ENCODE peak calls at places on chromosome 17, in nine cellular contexts. B, P, R, K, V, N, A, Q and T are unnamed samples.

GRCh38 chr17:37770631-37771518 is 26.0 kb upstream of the HNF1B start:
- DNase-seq in R (peak; percentile 63), Q (peak; percentile 62), A (peak; percentile 63), P (peak; percentile 69), B (no peak), K (peak; percentile 49), V (no peak), N (no peak), T (no peak)

GRCh38 chr17:41986634-41987033 is 20.0 kb downstream of the CNP start:
- DNase-seq in A (no peak), V (no peak), P (no peak), Q (no peak), R (no peak), B (no peak), N (no peak), K (no peak), T (no peak)

GRCh38 chr17:12342609-12343248 is 322.1 kb downstream of the MAP2K4 start:
- DNase-seq in A (peak; percentile 34), N (no peak), V (peak; percentile 36), K (no peak), B (no peak), Q (no peak), R (peak; percentile 16), P (peak; percentile 2), T (no peak)

GRCh38 chr17:40018211-40019121 is 3.2 kb downstream of the CSF3 start:
- DNase-seq in A (peak; percentile 60), N (no peak), Q (no peak), V (peak; percentile 29), P (peak; percentile 59), R (no peak), B (no peak), K (no peak), T (no peak)

GRCh38 chr17:22217135-22217534 is 524.8 kb downstream of the KCNJ18 start:
- DNase-seq in P (no peak), K (no peak), Q (no peak), N (no peak), B (no peak), A (no peak), V (no peak), R (no peak), T (no peak)

GRCh38 chr17:48011405-48012150 is 26.0 kb downstream of the COPZ2 start:
- DNase-seq in R (peak; percentile 40), K (no peak), P (peak; percentile 56), A (peak; percentile 33), V (no peak), Q (peak; percentile 25), B (peak; percentile 63), N (no peak), T (no peak)

GRCh38 chr17:57379237-57380054 is 123.1 kb downstream of the MSI2 start:
- DNase-seq in Q (peak; percentile 12), K (no peak), V (no peak), N (no peak), A (peak; percentile 58), R (no peak), P (peak; percentile 78), B (no peak), T (no peak)

GRCh38 chr17:48646183-48647102 is 20.3 kb upstream of the HOXB9 start:
- DNase-seq in N (no peak), R (no peak), Q (no peak), P (no peak), B (peak; percentile 62), K (no peak), V (no peak), A (no peak), T (no peak)

GRCh38 chr17:4490109-4490591 is 8.5 kb upstream of the SPNS2 start:
- DNase-seq in R (no peak), A (no peak), B (no peak), Q (no peak), V (no peak), N (no peak), K (no peak), P (no peak), T (no peak)
- H3K27me3 ChIP-seq in R (no peaks in the 10 kb centered on the region), A (no peaks in the 10 kb centered on the region), B (no peaks in the 10 kb centered on the region), Q (peaks cover 10% of the 10 kb centered on the region), V (no peaks in the 10 kb centered on the region), N (no peaks in the 10 kb centered on the region), K (no peaks in the 10 kb centered on the region), P (no peaks in the 10 kb centered on the region), T (no peaks in the 10 kb centered on the region)

DNA sequence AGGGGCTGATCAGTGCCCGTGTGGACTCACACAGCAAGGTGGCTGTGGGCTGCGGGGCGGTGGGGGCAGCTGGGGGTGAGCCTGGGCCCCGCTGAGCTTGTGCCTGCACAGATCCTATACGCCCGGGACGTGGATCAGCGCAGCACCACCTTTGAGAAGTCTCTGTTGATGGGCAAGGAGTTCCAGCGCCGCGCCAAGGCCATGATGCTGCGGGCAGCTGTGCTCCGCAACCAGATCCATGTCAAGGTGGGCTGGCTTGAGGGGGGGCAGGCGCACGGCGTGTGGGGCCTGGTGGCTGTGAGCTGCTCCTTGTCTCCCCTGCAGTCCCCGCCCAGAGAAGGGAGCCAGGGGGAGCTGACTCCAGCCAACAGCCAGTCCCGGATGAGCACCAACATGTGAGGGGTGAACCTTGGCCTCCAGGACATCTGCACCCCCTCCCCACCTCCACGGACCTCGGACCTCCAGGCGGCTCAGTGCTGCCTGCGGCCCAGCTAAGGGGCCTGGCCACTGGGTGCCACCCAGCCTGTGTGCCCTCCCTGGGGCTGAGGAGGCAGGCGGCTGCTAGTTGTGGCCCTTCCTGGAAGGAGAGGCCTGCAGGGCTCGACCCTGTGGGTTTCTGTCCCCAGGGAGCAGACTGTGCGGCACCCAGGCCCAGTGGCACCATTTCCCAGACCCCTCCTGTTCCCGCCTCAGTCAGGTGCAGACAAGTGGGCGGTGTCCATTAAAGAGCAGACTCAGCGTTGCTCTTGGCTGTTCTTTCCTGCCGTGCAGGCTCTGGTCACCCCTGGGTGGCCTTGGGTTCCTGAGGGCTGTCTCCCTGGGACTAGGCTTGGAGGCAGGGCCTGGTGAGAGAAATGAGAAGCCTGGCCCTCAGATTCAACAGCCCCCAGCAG is 5.3 kb downstream of the GPS1 start:
- DNase-seq in V (no peak), R (no peak), B (no peak), K (no peak), N (no peak), Q (no peak), P (no peak), A (no peak), T (peak; percentile 20)
- H3K36me3 ChIP-seq in V (peaks cover 30% of the 10 kb centered on the region), R (peaks cover 62% of the 10 kb centered on the region), B (no peaks in the 10 kb centered on the region), K (no peaks in the 10 kb centered on the region), N (peaks cover 36% of the 10 kb centered on the region), Q (peaks cover 71% of the 10 kb centered on the region), P (peaks cover 35% of the 10 kb centered on the region), A (peaks cover 58% of the 10 kb centered on the region), T (peaks cover 46% of the 10 kb centered on the region)

DNA sequence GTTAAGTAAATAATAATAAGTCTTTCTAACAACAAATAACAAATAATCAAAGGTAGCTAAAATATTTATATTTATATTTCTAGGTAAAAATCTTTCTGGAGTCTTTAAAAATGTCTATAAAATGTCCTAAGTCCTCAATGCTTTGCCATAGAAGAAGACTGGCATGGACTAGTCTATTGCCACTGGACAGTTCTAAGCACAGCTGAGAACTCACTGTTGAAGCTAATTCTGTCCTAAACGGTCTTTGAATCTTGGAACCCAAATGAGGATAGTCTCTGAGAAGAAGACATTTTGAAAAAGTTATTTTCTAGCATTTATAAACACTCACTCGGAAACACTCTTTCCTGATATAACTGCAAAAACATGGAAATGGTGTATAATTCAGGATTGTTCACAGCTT is 539 bp downstream of the MYH8 start:
- DNase-seq in P (no peak), K (no peak), B (no peak), Q (no peak), N (no peak), R (no peak), A (no peak), V (no peak), T (no peak)
- H3K27me3 ChIP-seq in P (no peaks in the 10 kb centered on the region), K (no peaks in the 10 kb centered on the region), B (no peaks in the 10 kb centered on the region), Q (no peaks in the 10 kb centered on the region), N (no peaks in the 10 kb centered on the region), R (no peaks in the 10 kb centered on the region), A (no peaks in the 10 kb centered on the region), V (no peaks in the 10 kb centered on the region), T (no peaks in the 10 kb centered on the region)

GRCh38 chr17:18042969-18043368 is 3.8 kb downstream of the GID4 start:
- DNase-seq in K (no peak), V (no peak), Q (no peak), B (no peak), A (no peak), N (no peak), R (no peak), P (no peak), T (no peak)

GRCh38 chr17:18044609-18045008 is 5.4 kb downstream of the GID4 start:
- DNase-seq in B (no peak), A (no peak), Q (no peak), P (no peak), R (no peak), K (no peak), V (no peak), N (no peak), T (no peak)

GRCh38 chr17:18041776-18042175 is 2.6 kb downstream of the GID4 start:
- DNase-seq in Q (peak; percentile 75), N (no peak), A (peak; percentile 29), B (no peak), R (no peak), K (no peak), V (no peak), P (peak; percentile 37), T (no peak)

GRCh38 chr17:18043491-18043890 is 4.3 kb downstream of the GID4 start:
- DNase-seq in V (no peak), N (no peak), P (peak; percentile 37), B (no peak), A (peak; percentile 40), R (no peak), Q (peak; percentile 33), K (no peak), T (no peak)

DNA sequence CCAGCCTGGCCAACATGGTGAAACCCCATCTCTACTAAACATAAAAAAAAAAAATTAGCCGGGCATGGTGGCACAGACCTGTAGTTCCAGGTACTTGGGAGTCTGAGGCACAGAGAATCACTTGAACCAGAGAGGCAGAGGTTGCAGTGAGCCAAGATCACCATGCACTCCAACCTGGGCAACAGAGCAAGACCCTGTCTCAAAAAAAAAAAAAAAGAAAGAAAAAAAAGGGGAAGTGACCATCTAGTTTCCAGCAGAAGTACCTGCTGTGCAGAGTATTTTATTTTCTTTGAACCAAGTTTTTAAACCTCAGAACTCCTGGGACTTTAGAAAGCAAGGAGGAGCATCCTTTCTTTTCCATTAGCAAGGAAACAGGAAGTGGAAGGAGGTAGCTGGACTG is 6.5 kb downstream of the GID4 start:
- DNase-seq in K (no peak), Q (no peak), N (no peak), B (no peak), R (no peak), P (no peak), A (no peak), V (no peak), T (no peak)
- H3K36me3 ChIP-seq in K (peaks cover 2% of the 10 kb centered on the region), Q (peaks cover 13% of the 10 kb centered on the region), N (no peaks in the 10 kb centered on the region), B (peaks cover 4% of the 10 kb centered on the region), R (peaks cover 3% of the 10 kb centered on the region), P (peaks cover 6% of the 10 kb centered on the region), A (peaks cover 2% of the 10 kb centered on the region), V (peaks cover 2% of the 10 kb centered on the region), T (no peaks in the 10 kb centered on the region)

GRCh38 chr17:65312718-65313382 is 175.7 kb downstream of the RGS9 start:
- DNase-seq in N (no peak), B (no peak), P (no peak), V (no peak), R (no peak), K (no peak), Q (no peak), A (no peak), T (no peak)

DNA sequence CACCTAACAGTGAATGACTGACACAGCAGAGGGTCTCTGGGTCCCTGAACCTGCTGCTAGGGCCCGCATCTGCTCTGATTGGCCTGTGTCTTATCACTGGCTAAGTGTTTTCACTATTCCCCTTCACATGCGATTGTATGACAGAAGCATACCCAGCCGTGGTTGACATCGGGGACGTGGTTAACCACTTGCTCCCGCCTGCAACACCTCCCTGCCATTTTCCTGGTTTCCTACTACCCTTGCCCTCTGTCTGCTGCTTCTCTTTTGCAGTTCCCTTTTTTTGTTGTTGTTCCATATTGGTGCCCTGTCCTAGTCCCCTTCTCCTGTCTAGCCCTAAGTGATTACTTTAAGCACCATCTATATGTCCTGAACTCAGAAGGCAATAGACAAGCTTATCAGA is 177.0 kb downstream of the RGS9 start:
- DNase-seq in K (no peak), N (no peak), Q (no peak), V (no peak), P (no peak), R (no peak), B (no peak), A (no peak), T (no peak)
- H3K27me3 ChIP-seq in K (no peaks in the 10 kb centered on the region), N (peaks cover 2% of the 10 kb centered on the region), Q (peaks cover 41% of the 10 kb centered on the region), V (no peaks in the 10 kb centered on the region), P (no peaks in the 10 kb centered on the region), R (no peaks in the 10 kb centered on the region), B (peaks cover 7% of the 10 kb centered on the region), A (peaks cover 11% of the 10 kb centered on the region), T (peaks cover 2% of the 10 kb centered on the region)